ENCODE peak calls at places on chromosomes 4 and X, in six cellular contexts. One of them, this sample, is unnamed.
A peak's percentile ranks its signal among the peaks of the same experiment; 100 is the strongest.

GRCh38 chr4:84915396-84915780 is 51.1 kb downstream of the WDFY3 start:
- DNase-seq in transverse colon: no peak
- DNase-seq in sigmoid colon: no peak
- DNase-seq in tibial nerve: no peak
- DNase-seq in K562: no peak
- DNase-seq in suprapubic skin: no peak
- DNase-seq in this sample: no peak

GRCh38 chr4:173835863-173836262 is 305.8 kb upstream of the HAND2 start:
- DNase-seq in transverse colon: peak; percentile 7
- DNase-seq in sigmoid colon: peak; percentile 70
- DNase-seq in tibial nerve: no peak
- DNase-seq in K562: no peak
- DNase-seq in suprapubic skin: no peak
- DNase-seq in this sample: no peak

GRCh38 chrX:107448625-107449468 is 605 bp upstream of the FRMPD3 start:
- DNase-seq in transverse colon: no peak
- DNase-seq in sigmoid colon: no peak
- DNase-seq in tibial nerve: no peak
- DNase-seq in K562: no peak
- DNase-seq in suprapubic skin: no peak
- DNase-seq in this sample: no peak

GRCh38 chr4:1619151-1619672 is 64.9 kb downstream of the FAM53A start:
- DNase-seq in transverse colon: no peak
- DNase-seq in sigmoid colon: no peak
- DNase-seq in tibial nerve: no peak
- DNase-seq in K562: no peak
- DNase-seq in suprapubic skin: no peak
- DNase-seq in this sample: no peak

GRCh38 chr4:154465085-154465484 is 26.5 kb downstream of the DCHS2 start:
- DNase-seq in transverse colon: no peak
- DNase-seq in sigmoid colon: no peak
- DNase-seq in tibial nerve: no peak
- DNase-seq in K562: no peak
- DNase-seq in suprapubic skin: no peak
- DNase-seq in this sample: no peak

GRCh38 chr4:89539374-89539773 is 231.8 kb upstream of the GPRIN3 start:
- DNase-seq in transverse colon: no peak
- DNase-seq in sigmoid colon: no peak
- DNase-seq in tibial nerve: no peak
- DNase-seq in K562: no peak
- DNase-seq in suprapubic skin: no peak
- DNase-seq in this sample: no peak

GRCh38 chr4:146582864-146583263 is 55.8 kb upstream of the POU4F2 start:
- DNase-seq in transverse colon: no peak
- DNase-seq in sigmoid colon: no peak
- DNase-seq in tibial nerve: no peak
- DNase-seq in K562: no peak
- DNase-seq in suprapubic skin: no peak
- DNase-seq in this sample: no peak

GRCh38 chr4:184955636-184956035 is 62.7 kb upstream of the HELT start:
- DNase-seq in transverse colon: no peak
- DNase-seq in sigmoid colon: no peak
- DNase-seq in tibial nerve: no peak
- DNase-seq in K562: no peak
- DNase-seq in suprapubic skin: no peak
- DNase-seq in this sample: peak; percentile 62

GRCh38 chrX:20680998-20681397 is 414.3 kb upstream of the RPS6KA3 start:
- DNase-seq in transverse colon: no peak
- DNase-seq in sigmoid colon: no peak
- DNase-seq in tibial nerve: no peak
- DNase-seq in K562: no peak
- DNase-seq in suprapubic skin: no peak
- DNase-seq in this sample: no peak

GRCh38 chrX:134718329-134719317 is 60.4 kb upstream of the PLAC1 start:
- DNase-seq in transverse colon: no peak
- DNase-seq in sigmoid colon: peak; percentile 77
- DNase-seq in tibial nerve: peak; percentile 24
- DNase-seq in K562: no peak
- DNase-seq in suprapubic skin: no peak
- DNase-seq in this sample: no peak

GRCh38 chrX:115560978-115561604 is at the start of gene PLS3:
- DNase-seq in transverse colon: peak; percentile 72
- DNase-seq in sigmoid colon: peak; percentile 92
- DNase-seq in tibial nerve: peak; percentile 64
- DNase-seq in K562: no peak
- DNase-seq in suprapubic skin: peak; percentile 77
- DNase-seq in this sample: no peak

GRCh38 chr4:1463088-1463926 is 57.1 kb upstream of the NKX1-1 start:
- DNase-seq in transverse colon: no peak
- DNase-seq in sigmoid colon: no peak
- DNase-seq in tibial nerve: no peak
- DNase-seq in K562: no peak
- DNase-seq in suprapubic skin: no peak
- DNase-seq in this sample: no peak

GRCh38 chr4:148152868-148153630 is 289.2 kb downstream of the NR3C2 start:
- DNase-seq in transverse colon: no peak
- DNase-seq in sigmoid colon: no peak
- DNase-seq in tibial nerve: no peak
- DNase-seq in K562: no peak
- DNase-seq in suprapubic skin: no peak
- DNase-seq in this sample: no peak

GRCh38 chr4:2260336-2261109 is 1.4 kb downstream of the MXD4 start:
- DNase-seq in transverse colon: peak; percentile 15
- DNase-seq in sigmoid colon: peak; percentile 74
- DNase-seq in tibial nerve: no peak
- DNase-seq in K562: no peak
- DNase-seq in suprapubic skin: peak; percentile 75
- DNase-seq in this sample: no peak

GRCh38 chr4:6649216-6649615 is 8.7 kb downstream of the MRFAP1 start:
- DNase-seq in transverse colon: no peak
- DNase-seq in sigmoid colon: no peak
- DNase-seq in tibial nerve: no peak
- DNase-seq in K562: no peak
- DNase-seq in suprapubic skin: no peak
- DNase-seq in this sample: no peak

GRCh38 chrX:47481160-47481559 is 1.9 kb downstream of the ZNF41 start:
- DNase-seq in transverse colon: no peak
- DNase-seq in sigmoid colon: peak; percentile 35
- DNase-seq in tibial nerve: no peak
- DNase-seq in K562: no peak
- DNase-seq in suprapubic skin: no peak
- DNase-seq in this sample: no peak

GRCh38 chr4:21596521-21596920 is 352.1 kb downstream of the KCNIP4 start:
- DNase-seq in transverse colon: no peak
- DNase-seq in sigmoid colon: no peak
- DNase-seq in tibial nerve: no peak
- DNase-seq in K562: no peak
- DNase-seq in suprapubic skin: no peak
- DNase-seq in this sample: no peak

GRCh38 chrX:32448945-32449344 is 762.4 kb downstream of the DMD start:
- DNase-seq in transverse colon: no peak
- DNase-seq in sigmoid colon: no peak
- DNase-seq in tibial nerve: no peak
- DNase-seq in K562: no peak
- DNase-seq in suprapubic skin: no peak
- DNase-seq in this sample: no peak

GRCh38 chr4:7763788-7764187 is 175.9 kb downstream of the AFAP1 start:
- DNase-seq in transverse colon: no peak
- DNase-seq in sigmoid colon: no peak
- DNase-seq in tibial nerve: no peak
- DNase-seq in K562: no peak
- DNase-seq in suprapubic skin: no peak
- DNase-seq in this sample: no peak
- TF ChIP-seq EP300 in transverse colon: no peak
- TF ChIP-seq EP300 in sigmoid colon: no peak
- TF ChIP-seq EP300 in tibial nerve: no peak
- TF ChIP-seq EP300 in K562: no peak
- TF ChIP-seq EP300 in suprapubic skin: no peak
- TF ChIP-seq EP300 in this sample: no peak

GRCh38 chr4:16858275-16858752 is 40.1 kb downstream of the LDB2 start:
- DNase-seq in transverse colon: no peak
- DNase-seq in sigmoid colon: no peak
- DNase-seq in tibial nerve: no peak
- DNase-seq in K562: no peak
- DNase-seq in suprapubic skin: no peak
- DNase-seq in this sample: no peak
- H3K27ac ChIP-seq in transverse colon: no peak overlapping the region
- H3K27ac ChIP-seq in sigmoid colon: no peak overlapping the region
- H3K27ac ChIP-seq in tibial nerve: no peak overlapping the region
- H3K27ac ChIP-seq in K562: no peak overlapping the region
- H3K27ac ChIP-seq in suprapubic skin: no peak overlapping the region
- H3K27ac ChIP-seq in this sample: peak overlapping the region; percentile 34

GRCh38 chr4:164550989-164551712 is 202.8 kb upstream of the SMIM31 start:
- DNase-seq in transverse colon: no peak
- DNase-seq in sigmoid colon: no peak
- DNase-seq in tibial nerve: no peak
- DNase-seq in K562: no peak
- DNase-seq in suprapubic skin: no peak
- DNase-seq in this sample: no peak

DNA sequence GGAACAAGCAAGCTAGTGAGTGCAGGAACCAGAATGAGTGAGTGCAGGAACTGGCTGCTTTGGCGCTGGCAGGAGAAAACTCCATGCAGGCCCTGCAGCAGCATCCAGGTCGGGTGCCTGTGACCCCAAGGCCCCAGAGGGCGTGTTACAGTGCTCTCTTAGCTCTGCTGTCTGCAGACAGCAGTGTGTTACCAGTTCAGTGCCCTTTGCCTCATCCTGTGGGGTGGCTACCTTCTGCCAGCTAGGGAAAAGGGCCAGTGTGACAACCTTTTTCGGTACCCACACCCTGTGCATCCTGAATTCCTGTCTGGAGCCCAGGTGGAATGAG is 202.3 kb upstream of the SMIM31 start:
- DNase-seq in transverse colon: no peak
- DNase-seq in sigmoid colon: no peak
- DNase-seq in tibial nerve: no peak
- DNase-seq in K562: no peak
- DNase-seq in suprapubic skin: no peak
- DNase-seq in this sample: no peak
- H3K4me3 ChIP-seq in transverse colon: no peak overlapping the region
- H3K4me3 ChIP-seq in sigmoid colon: no peak overlapping the region
- H3K4me3 ChIP-seq in tibial nerve: no peak overlapping the region
- H3K4me3 ChIP-seq in K562: no peak overlapping the region
- H3K4me3 ChIP-seq in suprapubic skin: no peak overlapping the region
- H3K4me3 ChIP-seq in this sample: no peak overlapping the region

GRCh38 chr4:75235359-75235951 is 278.7 kb downstream of the RCHY1 start:
- DNase-seq in transverse colon: no peak
- DNase-seq in sigmoid colon: no peak
- DNase-seq in tibial nerve: no peak
- DNase-seq in K562: no peak
- DNase-seq in suprapubic skin: no peak
- DNase-seq in this sample: no peak

GRCh38 chr4:75229783-75230570 is 284.2 kb downstream of the RCHY1 start:
- DNase-seq in transverse colon: peak; percentile 27
- DNase-seq in sigmoid colon: no peak
- DNase-seq in tibial nerve: no peak
- DNase-seq in K562: no peak
- DNase-seq in suprapubic skin: no peak
- DNase-seq in this sample: no peak

DNA sequence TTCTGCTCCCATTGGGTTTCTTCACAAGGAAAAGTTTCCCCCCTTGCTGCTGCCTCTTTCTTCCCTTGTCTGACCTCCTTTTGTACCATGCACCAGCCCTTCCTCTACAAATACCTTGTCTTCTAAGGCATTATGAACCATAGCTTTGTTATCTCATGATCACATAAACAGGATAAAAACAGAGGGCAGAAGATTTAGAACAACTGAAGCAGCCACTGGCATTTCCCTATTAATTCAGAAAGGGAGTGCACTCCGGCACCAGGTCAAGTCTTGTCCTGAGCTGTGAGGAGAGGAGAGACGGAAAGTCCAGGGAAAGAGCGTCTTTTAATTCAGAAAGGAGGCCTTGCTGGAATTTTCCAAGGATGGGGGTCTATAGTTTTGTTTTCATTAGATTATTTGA is 281.7 kb downstream of the RCHY1 start:
- DNase-seq in transverse colon: no peak
- DNase-seq in sigmoid colon: no peak
- DNase-seq in tibial nerve: no peak
- DNase-seq in K562: no peak
- DNase-seq in suprapubic skin: no peak
- DNase-seq in this sample: no peak
- TF ChIP-seq EP300 in transverse colon: no peak
- TF ChIP-seq EP300 in sigmoid colon: no peak
- TF ChIP-seq EP300 in tibial nerve: no peak
- TF ChIP-seq EP300 in K562: no peak
- TF ChIP-seq EP300 in suprapubic skin: no peak
- TF ChIP-seq EP300 in this sample: no peak

DNA sequence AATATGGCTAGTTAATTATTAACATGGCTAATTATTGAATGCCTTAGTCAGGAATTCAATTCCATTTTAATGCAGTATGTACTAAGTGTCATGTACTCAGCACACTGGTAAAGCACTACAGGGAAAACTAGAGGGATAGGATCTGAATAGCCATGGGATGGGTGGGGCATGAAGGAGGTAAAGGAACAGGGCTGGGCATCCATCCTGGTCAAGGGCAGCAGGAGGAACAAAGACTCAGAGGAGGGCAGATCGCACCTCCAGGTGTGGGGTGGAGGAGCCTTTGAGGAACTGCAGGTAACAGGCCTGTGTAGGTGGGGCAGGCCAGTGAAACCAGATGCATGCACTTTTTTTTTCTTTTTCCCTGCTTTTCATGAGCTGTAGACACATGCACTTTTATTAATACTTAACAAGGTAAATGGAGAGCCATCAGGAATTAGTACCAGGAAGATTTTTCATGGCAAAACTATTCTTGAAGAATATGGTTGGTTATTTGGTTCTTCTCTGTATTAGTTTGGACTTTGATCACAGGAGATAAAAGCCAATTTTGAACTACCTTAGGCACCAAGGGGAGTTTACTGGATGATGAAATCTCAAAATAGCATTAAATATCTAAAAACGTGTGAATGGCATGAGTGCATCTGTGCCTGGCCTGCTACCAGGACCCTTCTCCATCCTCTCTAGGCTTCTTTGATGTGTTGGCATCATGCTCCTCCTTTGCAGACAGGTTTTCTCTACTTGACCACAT is 88.3 kb downstream of the CC2D2A start:
- DNase-seq in transverse colon: no peak
- DNase-seq in sigmoid colon: no peak
- DNase-seq in tibial nerve: no peak
- DNase-seq in K562: no peak
- DNase-seq in suprapubic skin: no peak
- DNase-seq in this sample: no peak
- H3K27ac ChIP-seq in transverse colon: no peak overlapping the region
- H3K27ac ChIP-seq in sigmoid colon: no peak overlapping the region
- H3K27ac ChIP-seq in tibial nerve: no peak overlapping the region
- H3K27ac ChIP-seq in K562: no peak overlapping the region
- H3K27ac ChIP-seq in suprapubic skin: no peak overlapping the region
- H3K27ac ChIP-seq in this sample: no peak overlapping the region

This sample was measured in esophagus muscularis mucosa.